ENCODE peak calls at places on chromosomes 4 and X, in eight cellular contexts. E, C, R, Y, F, P, B and W are unnamed samples.
A peak's percentile ranks its signal among the peaks of the same experiment; 100 is the strongest.

GRCh38 chr4:20028694-20029093 is 223.0 kb upstream of the SLIT2 start:
- DNase-seq in E (no peak), C (no peak), R (no peak), Y (no peak), F (no peak), P (no peak), B (no peak), W (no peak)

GRCh38 chr4:15348695-15349094 is 79.1 kb upstream of the C1QTNF7 start:
- DNase-seq in E (no peak), C (no peak), R (no peak), Y (no peak), F (no peak), P (no peak), B (no peak), W (no peak)

GRCh38 chr4:3478446-3479357 is 15.6 kb downstream of the DOK7 start:
- DNase-seq in E (no peak), C (no peak), R (no peak), Y (no peak), F (no peak), P (no peak), B (no peak), W (no peak)

GRCh38 chrX:134172588-134173259 is 64.3 kb upstream of the CCDC160 start:
- DNase-seq in E (peak; percentile 10), C (peak; percentile 48), R (peak; percentile 28), Y (peak; percentile 18), F (peak; percentile 66), P (peak; percentile 76), B (no peak), W (no peak)

GRCh38 chr4:185298728-185299394 is 89.5 kb downstream of the SNX25 start:
- DNase-seq in E (no peak), C (no peak), R (no peak), Y (no peak), F (no peak), P (no peak), B (no peak), W (no peak)

GRCh38 chr4:89254847-89255246 is 52.8 kb downstream of the GPRIN3 start:
- DNase-seq in E (peak; percentile 38), C (peak; percentile 56), R (no peak), Y (peak; percentile 41), F (peak; percentile 15), P (no peak), B (no peak), W (no peak)

GRCh38 chrX:54776987-54777672 is 20.9 kb downstream of the ITIH6 start:
- DNase-seq in E (no peak), C (no peak), R (no peak), Y (no peak), F (no peak), P (no peak), B (no peak), W (no peak)

GRCh38 chr4:166324321-166324720 is 451.3 kb downstream of the TLL1 start:
- DNase-seq in E (no peak), C (no peak), R (no peak), Y (no peak), F (peak; percentile 13), P (no peak), B (no peak), W (no peak)

GRCh38 chr4:3880595-3881120 is 114.5 kb downstream of the ADRA2C start:
- DNase-seq in E (peak; percentile 64), C (peak; percentile 69), R (peak; percentile 86), Y (peak; percentile 84), F (peak; percentile 79), P (peak; percentile 90), B (peak; percentile 69), W (no peak)

GRCh38 chr4:47704693-47705325 is 133.1 kb downstream of the CORIN start:
- DNase-seq in E (no peak), C (peak; percentile 3), R (peak; percentile 47), Y (peak; percentile 25), F (peak; percentile 81), P (no peak), B (peak; percentile 42), W (no peak)

GRCh38 chr4:82823062-82823461 is 24.5 kb upstream of the SCD5 start:
- DNase-seq in E (no peak), C (no peak), R (no peak), Y (no peak), F (no peak), P (no peak), B (no peak), W (no peak)

GRCh38 chrX:9471571-9471985 is 6.7 kb downstream of the TBL1X start:
- DNase-seq in E (no peak), C (no peak), R (no peak), Y (no peak), F (no peak), P (no peak), B (no peak), W (no peak)

GRCh38 chr4:91448668-91449330 is 855.0 kb upstream of the GRID2 start:
- DNase-seq in E (no peak), C (no peak), R (no peak), Y (no peak), F (no peak), P (no peak), B (no peak), W (no peak)

GRCh38 chr4:104491826-104492771 is 2.6 kb downstream of the CXXC4 start:
- DNase-seq in E (no peak), C (no peak), R (peak; percentile 62), Y (peak; percentile 72), F (peak; percentile 84), P (no peak), B (no peak), W (no peak)

GRCh38 chrX:24860140-24860539 is 155.6 kb downstream of the ARX start:
- DNase-seq in E (no peak), C (no peak), R (no peak), Y (no peak), F (no peak), P (no peak), B (no peak), W (no peak)

GRCh38 chrX:131588995-131589394 is 45.1 kb downstream of the OR13H1 start:
- DNase-seq in E (no peak), C (no peak), R (no peak), Y (no peak), F (no peak), P (no peak), B (no peak), W (no peak)

GRCh38 chr4:41358626-41359025 is 101.9 kb downstream of the UCHL1 start:
- DNase-seq in E (no peak), C (no peak), R (no peak), Y (no peak), F (peak; percentile 35), P (no peak), B (peak; percentile 67), W (no peak)

GRCh38 chr4:69830529-69831269 is 29.2 kb downstream of the SULT1E1 start:
- DNase-seq in E (no peak), C (no peak), R (no peak), Y (no peak), F (peak; percentile 65), P (no peak), B (no peak), W (no peak)

GRCh38 chrX:64975989-64976672 is at the start of gene ZC4H2:
- DNase-seq in E (peak; percentile 47), C (peak; percentile 73), R (peak; percentile 83), Y (peak; percentile 59), F (peak; percentile 91), P (peak; percentile 87), B (peak; percentile 69), W (peak; percentile 90)

GRCh38 chr4:153071953-153072622 is 132.2 kb upstream of the TRIM2 start:
- DNase-seq in E (no peak), C (no peak), R (no peak), Y (no peak), F (no peak), P (no peak), B (no peak), W (no peak)

GRCh38 chr4:153647975-153648374 is 36.1 kb upstream of the TLR2 start:
- DNase-seq in E (no peak), C (no peak), R (no peak), Y (no peak), F (no peak), P (no peak), B (no peak), W (no peak)

GRCh38 chr4:184593461-184593860 is 55.8 kb downstream of the CASP3 start:
- DNase-seq in E (no peak), C (no peak), R (no peak), Y (no peak), F (no peak), P (no peak), B (no peak), W (no peak)

GRCh38 chrX:136166221-136166855 is 19.0 kb downstream of the FHL1 start:
- DNase-seq in E (no peak), C (no peak), R (no peak), Y (no peak), F (peak; percentile 11), P (no peak), B (no peak), W (no peak)

GRCh38 chr4:1493540-1494287 is 87.5 kb upstream of the NKX1-1 start:
- DNase-seq in E (no peak), C (no peak), R (no peak), Y (no peak), F (no peak), P (peak; percentile 69), B (no peak), W (no peak)

GRCh38 chrX:9019151-9019550 is 14.8 kb downstream of the FAM9B start:
- DNase-seq in E (no peak), C (no peak), R (no peak), Y (no peak), F (no peak), P (no peak), B (no peak), W (no peak)

GRCh38 chr4:157727163-157727562 is 445.7 kb downstream of the GASK1B start:
- DNase-seq in E (no peak), C (no peak), R (no peak), Y (no peak), F (no peak), P (no peak), B (no peak), W (no peak)

GRCh38 chr4:107710493-107711459 is 9.3 kb downstream of the PAPSS1 start:
- DNase-seq in E (no peak), C (no peak), R (no peak), Y (no peak), F (no peak), P (no peak), B (no peak), W (no peak)

GRCh38 chr4:20532871-20533870 is 167.1 kb upstream of the PACRGL start:
- DNase-seq in E (no peak), C (no peak), R (no peak), Y (no peak), F (no peak), P (no peak), B (no peak), W (no peak)

GRCh38 chrX:3252744-3253143 is 93.7 kb downstream of the MXRA5 start:
- DNase-seq in E (no peak), C (no peak), R (peak; percentile 2), Y (no peak), F (no peak), P (no peak), B (no peak), W (no peak)

GRCh38 chr4:10737335-10737734 is 52.8 kb upstream of the CLNK start:
- DNase-seq in E (no peak), C (no peak), R (no peak), Y (no peak), F (peak; percentile 56), P (no peak), B (no peak), W (no peak)

GRCh38 chr4:138251904-138252303 is 9.8 kb upstream of the SLC7A11 start:
- DNase-seq in E (no peak), C (no peak), R (no peak), Y (no peak), F (no peak), P (no peak), B (no peak), W (no peak)

GRCh38 chr4:1410491-1411325 is 4.5 kb upstream of the NKX1-1 start:
- DNase-seq in E (peak; percentile 30), C (peak; percentile 58), R (peak; percentile 41), Y (peak; percentile 66), F (no peak), P (peak; percentile 85), B (no peak), W (no peak)

GRCh38 chr4:183429489-183429888 is 14.9 kb upstream of the CDKN2AIP start:
- DNase-seq in E (no peak), C (no peak), R (no peak), Y (no peak), F (no peak), P (no peak), B (peak; percentile 13), W (no peak)